ENCODE peak calls at places on chromosomes 6 and 20, in six cellular contexts. Q, R, L, G, X and S are unnamed samples.

GRCh38 chr20:8756410-8756809 is 312.5 kb upstream of the PLCB4 start:
- DNase-seq in Q (peak; percentile 18), R (peak; percentile 14), L (peak; percentile 50), G (peak; percentile 23), X (peak; percentile 54), S (peak; percentile 1)

GRCh38 chr6:79257381-79258205 is 23.1 kb upstream of the HMGN3 start:
- DNase-seq in Q (no peak), R (no peak), L (no peak), G (no peak), X (no peak), S (no peak)

GRCh38 chr20:61460261-61461047 is 208.4 kb downstream of the CDH4 start:
- DNase-seq in Q (no peak), R (no peak), L (no peak), G (no peak), X (no peak), S (no peak)

GRCh38 chr20:2521369-2522305 is 12.9 kb upstream of the ZNF343 start:
- DNase-seq in Q (peak; percentile 39), R (peak; percentile 61), L (peak; percentile 39), G (peak; percentile 68), X (peak; percentile 23), S (peak; percentile 58)

GRCh38 chr6:166005846-166006592 is 161.6 kb downstream of the TBXT start:
- DNase-seq in Q (no peak), R (peak; percentile 64), L (peak; percentile 75), G (no peak), X (no peak), S (no peak)

GRCh38 chr20:19025430-19026120 is 186.9 kb upstream of the SLC24A3 start:
- DNase-seq in Q (no peak), R (no peak), L (no peak), G (no peak), X (no peak), S (no peak)

GRCh38 chr6:120198033-120198432 is 848.5 kb upstream of the MAN1A1 start:
- DNase-seq in Q (no peak), R (no peak), L (no peak), G (peak; percentile 7), X (no peak), S (peak; percentile 57)

GRCh38 chr6:112085666-112086065 is 1.6 kb downstream of the TUBE1 start:
- DNase-seq in Q (no peak), R (no peak), L (peak; percentile 68), G (no peak), X (no peak), S (peak; percentile 11)

GRCh38 chr6:30885999-30886896 is 1.9 kb downstream of the DDR1 start:
- DNase-seq in Q (peak; percentile 83), R (peak; percentile 62), L (peak; percentile 69), G (peak; percentile 49), X (peak; percentile 98), S (no peak)

GRCh38 chr6:168408504-168409136 is 32.4 kb upstream of the SMOC2 start:
- DNase-seq in Q (no peak), R (no peak), L (no peak), G (no peak), X (no peak), S (no peak)

GRCh38 chr6:43907789-43908472 is 137.9 kb downstream of the VEGFA start:
- DNase-seq in Q (no peak), R (peak; percentile 34), L (peak; percentile 52), G (no peak), X (no peak), S (no peak)

GRCh38 chr6:74752303-74752702 is 453.6 kb downstream of the COL12A1 start:
- DNase-seq in Q (no peak), R (no peak), L (no peak), G (no peak), X (no peak), S (no peak)

GRCh38 chr6:3627501-3627900 is 124.0 kb downstream of the PXDC1 start:
- DNase-seq in Q (no peak), R (no peak), L (no peak), G (no peak), X (no peak), S (no peak)

GRCh38 chr20:38304845-38305447 is 990 bp downstream of the BPI start:
- DNase-seq in Q (peak; percentile 4), R (no peak), L (peak; percentile 51), G (peak; percentile 84), X (peak; percentile 50), S (peak; percentile 27)

GRCh38 chr6:56514395-56514794 is 128.3 kb downstream of the DST start:
- DNase-seq in Q (no peak), R (peak; percentile 16), L (no peak), G (no peak), X (no peak), S (no peak)

GRCh38 chr6:38773338-38773737 is 58.2 kb downstream of the DNAH8 start:
- DNase-seq in Q (peak; percentile 47), R (peak; percentile 13), L (no peak), G (peak; percentile 32), X (no peak), S (peak; percentile 25)

GRCh38 chr6:5143625-5144311 is 58.6 kb downstream of the PPP1R3G start:
- DNase-seq in Q (peak; percentile 46), R (peak; percentile 92), L (peak; percentile 79), G (peak; percentile 88), X (peak; percentile 51), S (peak; percentile 87)

GRCh38 chr6:7742214-7742613 is 16.3 kb downstream of the BMP6 start:
- DNase-seq in Q (no peak), R (no peak), L (no peak), G (no peak), X (no peak), S (no peak)
- TF ChIP-seq POLR2A in Q (no peak), R (no peak), L (no peak), G (no peak), X (no peak), S (no peak)

GRCh38 chr6:33200234-33201146 is at the start of the genes RXRB and SLC39A7:
- DNase-seq in Q (peak; percentile 98), R (peak; percentile 100), L (peak; percentile 99), G (peak; percentile 99), X (peak; percentile 98), S (peak; percentile 99)
- TF ChIP-seq POLR2A in Q (no peak), R (peak; percentile 90), L (peak; percentile 49), G (peak; percentile 85), X (peak; percentile 49), S (peak; percentile 95)

GRCh38 chr6:55052846-55053245 is 121.5 kb upstream of the HCRTR2 start:
- DNase-seq in Q (no peak), R (no peak), L (no peak), G (no peak), X (no peak), S (no peak)

GRCh38 chr6:55046869-55047422 is 127.4 kb upstream of the HCRTR2 start:
- DNase-seq in Q (no peak), R (peak; percentile 33), L (no peak), G (no peak), X (no peak), S (peak; percentile 1)

DNA sequence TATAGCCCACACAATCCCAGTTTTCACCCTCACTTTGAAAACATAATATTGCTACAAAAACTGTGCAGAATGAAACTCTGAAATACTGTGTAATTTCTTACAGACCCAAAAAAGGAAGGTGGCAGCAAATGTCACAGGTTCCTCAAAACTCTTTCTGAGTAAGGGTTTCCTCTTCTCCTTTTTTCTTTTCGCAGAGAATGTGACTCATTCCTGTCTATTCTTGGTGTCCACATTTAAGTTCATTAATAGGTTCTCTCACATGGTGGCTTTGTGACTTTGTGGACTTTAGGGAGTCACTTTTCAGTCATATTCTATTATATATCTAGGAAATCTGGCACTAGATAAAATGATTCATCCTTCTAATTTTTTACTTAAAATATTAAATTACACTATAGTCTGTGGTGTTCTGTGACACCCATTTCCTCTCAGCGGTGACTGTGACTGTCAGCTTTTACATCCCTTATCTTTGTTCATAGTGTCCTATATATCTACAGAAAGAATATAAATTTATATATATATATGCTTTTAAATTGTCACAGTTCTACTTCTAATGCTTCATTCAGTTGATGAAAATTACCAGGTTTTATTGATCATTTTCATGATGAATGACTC is 126.8 kb upstream of the HCRTR2 start:
- DNase-seq in Q (no peak), R (no peak), L (no peak), G (peak; percentile 50), X (no peak), S (no peak)
- TF ChIP-seq POLR2A in Q (no peak), R (no peak), L (no peak), G (no peak), X (no peak), S (no peak)

DNA sequence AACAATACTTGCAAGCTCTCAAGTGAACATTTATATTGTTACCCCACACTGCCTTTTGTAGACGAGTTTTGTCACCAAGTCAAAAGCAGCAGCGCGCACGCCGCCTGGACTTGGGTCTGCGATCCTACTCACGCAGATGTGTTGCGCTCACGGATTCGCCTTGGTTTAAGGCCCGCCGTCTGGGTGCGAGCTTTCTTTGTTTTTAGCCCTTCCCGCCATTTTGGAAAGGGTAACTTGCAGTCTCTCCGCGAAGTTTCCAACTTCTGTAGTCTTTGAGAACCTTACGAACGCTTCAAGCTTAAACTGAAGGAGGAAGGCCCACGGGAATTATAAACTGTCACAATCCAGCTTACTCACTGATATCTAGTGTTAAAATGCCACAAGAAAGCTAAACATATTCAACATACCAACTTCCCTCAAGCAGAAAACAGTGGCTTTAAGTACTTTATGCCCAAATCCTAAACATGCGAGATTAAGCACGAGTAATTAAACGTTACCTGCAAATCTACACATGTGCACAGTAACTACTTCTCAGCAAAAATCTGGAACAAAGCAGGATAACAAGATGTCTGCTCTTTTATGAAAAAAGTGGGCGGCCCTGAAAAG is 80.4 kb upstream of the BTN3A2 start:
- DNase-seq in Q (no peak), R (peak; percentile 44), L (peak; percentile 56), G (peak; percentile 80), X (no peak), S (peak; percentile 84)
- TF ChIP-seq POLR2A in Q (no peak), R (no peak), L (peak; percentile 8), G (no peak), X (peak; percentile 54), S (no peak)

GRCh38 chr20:25195014-25195961 is at the start of gene ENTPD6:
- DNase-seq in Q (peak; percentile 61), R (peak; percentile 95), L (peak; percentile 94), G (peak; percentile 93), X (peak; percentile 93), S (peak; percentile 91)
- TF ChIP-seq POLR2A in Q (peak; percentile 78), R (peak; percentile 88), L (peak; percentile 85), G (peak; percentile 62), X (peak; percentile 75), S (peak; percentile 58)

DNA sequence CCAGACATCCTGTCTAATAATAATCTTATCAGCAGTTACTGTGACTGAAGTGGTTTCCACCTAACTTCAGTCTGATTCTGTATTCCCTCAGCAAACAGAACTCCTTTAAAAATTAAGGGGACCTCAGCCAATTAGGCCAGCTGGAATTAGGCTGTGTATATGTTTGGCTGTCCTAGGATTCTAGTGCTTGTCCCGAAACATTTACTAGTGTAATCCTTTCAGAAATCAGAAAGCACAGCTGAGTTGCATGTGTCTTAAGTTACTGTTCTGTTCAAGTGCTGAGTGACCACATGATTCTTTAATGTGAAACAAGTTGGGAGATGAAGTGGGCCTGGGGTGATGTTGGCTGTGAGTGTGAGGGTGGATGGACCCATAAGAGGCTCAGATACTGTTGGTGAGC is 120.9 kb upstream of the SUPT3H start:
- DNase-seq in Q (no peak), R (no peak), L (no peak), G (no peak), X (no peak), S (no peak)
- TF ChIP-seq POLR2A in Q (no peak), R (no peak), L (no peak), G (no peak), X (no peak), S (no peak)